ENCODE peak calls at places on chromosomes 2 and 18, in eight cellular contexts. V is A549, I is HCT116, R is K562, G is HepG2, C is GM12878, P is SK-N-SH, B is GM23338. J is an unnamed sample.

GRCh38 chr2:208556954-208557601 is 150.5 kb downstream of the PTH2R start:
- DNase-seq in V (no peak), I (no peak), R (peak; percentile 57), G (no peak), C (no peak), P (peak; percentile 64), B (no peak), J (no peak)

GRCh38 chr2:6957910-6958615 is 40.9 kb downstream of the RNF144A start:
- DNase-seq in V (no peak), I (no peak), R (no peak), G (no peak), C (no peak), P (no peak), B (no peak), J (no peak)

GRCh38 chr18:79564441-79564840 is 115.2 kb upstream of the CTDP1 start:
- DNase-seq in V (no peak), I (no peak), R (no peak), G (no peak), C (no peak), P (no peak), B (no peak), J (no peak)

GRCh38 chr2:39739386-39739785 is 39.7 kb downstream of the THUMPD2 start:
- DNase-seq in V (no peak), I (no peak), R (no peak), G (no peak), C (no peak), P (no peak), B (no peak), J (no peak)

GRCh38 chr2:143252138-143252907 is 123.1 kb downstream of the ARHGAP15 start:
- DNase-seq in V (no peak), I (no peak), R (no peak), G (no peak), C (no peak), P (no peak), B (no peak), J (no peak)

GRCh38 chr18:11955299-11956029 is 25.8 kb upstream of the IMPA2 start:
- DNase-seq in V (no peak), I (no peak), R (peak; percentile 55), G (peak; percentile 76), C (no peak), P (no peak), B (peak; percentile 51), J (no peak)

GRCh38 chr2:165539985-165540384 is 70.5 kb downstream of the CSRNP3 start:
- DNase-seq in V (no peak), I (no peak), R (no peak), G (no peak), C (no peak), P (no peak), B (no peak), J (no peak)

GRCh38 chr2:39203382-39203781 is 40.4 kb downstream of the CDKL4 start:
- DNase-seq in V (no peak), I (no peak), R (no peak), G (no peak), C (no peak), P (no peak), B (no peak), J (no peak)

GRCh38 chr2:179824961-179825360 is 36.5 kb downstream of the ZNF385B start:
- DNase-seq in V (no peak), I (no peak), R (no peak), G (no peak), C (no peak), P (no peak), B (no peak), J (no peak)

DNA sequence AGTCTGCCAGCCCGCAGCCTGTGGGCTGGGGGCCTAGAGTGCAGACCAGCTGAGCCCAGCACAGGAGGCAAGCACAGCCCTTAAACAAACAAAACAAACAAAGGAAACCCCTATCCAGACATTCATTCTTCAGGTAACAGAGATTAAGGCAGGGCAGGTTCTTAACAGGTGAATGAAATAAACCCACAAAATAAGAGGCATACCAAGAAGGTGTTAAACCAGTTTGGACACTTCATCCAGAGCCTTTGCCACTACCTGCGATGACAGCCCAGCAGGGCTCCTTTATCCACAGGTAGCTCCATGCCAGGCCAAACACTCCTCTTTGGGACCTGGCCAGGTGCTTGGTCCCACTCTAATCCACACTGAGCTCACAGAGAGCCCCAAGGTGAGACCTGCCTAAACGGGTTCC is 209.7 kb upstream of the SIX2 start:
- DNase-seq in V (no peak), I (no peak), R (no peak), G (no peak), C (no peak), P (no peak), B (no peak), J (no peak)
- TF ChIP-seq REST in V (no peak), I (no peak), R (no peak), G (no peak), C (no peak), P (no peak), B (no peak), J (no peak)

GRCh38 chr2:85259865-85260264 is 67.9 kb downstream of the TGOLN2 start:
- DNase-seq in V (no peak), I (no peak), R (no peak), G (no peak), C (no peak), P (peak; percentile 35), B (no peak), J (no peak)
- H3K4me3 ChIP-seq in V (no peak overlapping the region), I (no peak overlapping the region), R (no peak overlapping the region), G (no peak overlapping the region), C (no peak overlapping the region), P (no peak overlapping the region), B (no peak overlapping the region), J (no peak overlapping the region)

DNA sequence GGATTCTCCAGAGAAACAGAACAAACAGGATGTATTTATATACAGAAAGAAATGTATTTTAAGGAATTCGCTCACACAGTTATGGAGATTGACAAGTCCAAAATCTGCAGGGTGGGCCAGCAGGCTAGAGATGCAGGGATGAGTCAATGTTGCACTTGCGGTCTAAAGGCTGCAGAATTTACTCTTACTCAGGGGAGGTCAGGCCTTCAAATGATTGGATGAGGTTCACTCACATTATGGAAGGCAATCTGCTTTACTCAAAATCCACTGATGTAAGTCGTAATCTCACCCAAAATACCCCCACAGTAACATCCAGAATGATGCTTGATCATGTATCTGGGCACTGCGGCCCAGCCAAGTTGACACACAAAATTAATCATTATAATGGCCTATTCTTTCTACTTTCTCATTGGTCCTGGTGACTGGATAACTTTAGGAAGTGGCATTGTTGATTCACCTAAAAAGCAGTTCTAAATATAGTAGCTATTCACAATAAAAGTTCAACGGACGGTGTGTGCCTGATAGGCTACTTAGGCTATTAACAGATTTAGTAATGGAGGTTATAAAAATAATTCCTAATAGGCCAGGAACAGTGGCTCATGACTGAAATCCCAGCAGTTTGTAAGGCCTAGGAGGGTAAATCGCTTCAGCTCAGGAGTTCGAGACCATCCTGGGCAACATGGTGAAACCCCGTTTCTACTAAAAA is 40.6 kb upstream of the ACYP2 start:
- DNase-seq in V (no peak), I (no peak), R (no peak), G (no peak), C (no peak), P (no peak), B (no peak), J (no peak)
- TF ChIP-seq REST in V (no peak), I (no peak), R (no peak), G (no peak), C (no peak), P (no peak), B (no peak), J (no peak)

GRCh38 chr2:26846881-26847662 is 860 bp upstream of the DPYSL5 start:
- DNase-seq in V (no peak), I (no peak), R (no peak), G (no peak), C (no peak), P (no peak), B (peak; percentile 39), J (no peak)
- H3K4me3 ChIP-seq in V (peak overlapping the region; percentile 91), I (peak overlapping the region; percentile 64), R (peak overlapping the region; percentile 22), G (peak overlapping the region; percentile 29), C (no peak overlapping the region), P (peak overlapping the region; percentile 52), B (peak overlapping the region; percentile 82), J (no peak overlapping the region)

GRCh38 chr18:9017900-9018217 is 84.6 kb upstream of the NDUFV2 start:
- DNase-seq in V (no peak), I (no peak), R (no peak), G (no peak), C (no peak), P (no peak), B (no peak), J (no peak)

GRCh38 chr18:9016819-9017169 is 85.7 kb upstream of the NDUFV2 start:
- DNase-seq in V (no peak), I (no peak), R (no peak), G (no peak), C (no peak), P (no peak), B (no peak), J (no peak)

GRCh38 chr18:9019135-9019534 is 83.4 kb upstream of the NDUFV2 start:
- DNase-seq in V (no peak), I (no peak), R (no peak), G (no peak), C (no peak), P (no peak), B (no peak), J (no peak)

GRCh38 chr18:9015689-9016088 is 86.8 kb upstream of the NDUFV2 start:
- DNase-seq in V (no peak), I (no peak), R (no peak), G (no peak), C (no peak), P (no peak), B (no peak), J (no peak)

GRCh38 chr18:9017170-9017899 is 85.2 kb upstream of the NDUFV2 start:
- DNase-seq in V (peak; percentile 63), I (peak; percentile 90), R (peak; percentile 90), G (peak; percentile 20), C (peak; percentile 20), P (peak; percentile 34), B (peak; percentile 79), J (peak; percentile 73)
- TF ChIP-seq REST in V (no peak), I (no peak), R (peak; percentile 75), G (no peak), C (no peak), P (no peak), B (no peak), J (no peak)

GRCh38 chr2:33334083-33334482 is 142.4 kb upstream of the RASGRP3 start:
- DNase-seq in V (no peak), I (no peak), R (no peak), G (no peak), C (no peak), P (no peak), B (no peak), J (no peak)

GRCh38 chr2:33337385-33337784 is 139.1 kb upstream of the RASGRP3 start:
- DNase-seq in V (no peak), I (no peak), R (no peak), G (no peak), C (no peak), P (no peak), B (no peak), J (no peak)

GRCh38 chr2:33336036-33336625 is 140.3 kb upstream of the RASGRP3 start:
- DNase-seq in V (no peak), I (no peak), R (no peak), G (no peak), C (no peak), P (no peak), B (no peak), J (no peak)

DNA sequence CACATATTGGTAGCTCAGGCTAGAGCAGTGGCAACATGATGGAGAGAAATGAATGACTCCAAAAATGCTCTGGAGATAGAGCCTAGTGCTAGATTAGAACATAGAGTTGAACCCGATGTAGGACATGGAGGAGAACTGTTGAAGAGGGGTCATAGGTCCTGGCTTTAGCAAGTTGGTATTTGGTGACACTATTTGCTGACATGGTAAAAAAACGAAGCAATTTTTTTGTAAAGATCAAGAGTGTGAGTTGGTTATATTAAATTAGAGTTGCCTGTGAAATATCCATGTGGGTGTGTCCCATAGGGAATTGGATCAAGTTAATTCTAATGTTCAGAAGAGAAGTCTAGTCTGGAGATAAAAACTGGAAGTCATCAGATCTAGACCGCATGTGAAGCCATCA is 143.0 kb upstream of the RASGRP3 start:
- DNase-seq in V (no peak), I (no peak), R (no peak), G (no peak), C (no peak), P (no peak), B (no peak), J (no peak)
- H3K4me3 ChIP-seq in V (no peak overlapping the region), I (no peak overlapping the region), R (no peak overlapping the region), G (no peak overlapping the region), C (no peak overlapping the region), P (no peak overlapping the region), B (no peak overlapping the region), J (no peak overlapping the region)